ENCODE peak calls at places on chromosomes 16 and 17, in nine cellular contexts. One of them, this sample, is unnamed.

GRCh38 chr16:50697881-50698767 is 4.7 kb downstream of the NOD2 start:
- DNase-seq in RPMI8226: peak
- DNase-seq in activated T-helper 1 cell treated with anti-CD3 and anti-CD28 coated beads, Interleukin-2, amount 50 U/mL, for 16 hours: no peak
- DNase-seq in H9: no peak
- DNase-seq in MM.1S: peak
- DNase-seq in A172: peak
- DNase-seq in stimulated activated CD8-positive, alpha-beta memory T cell treated with anti-CD3 and anti-CD28 coated beads, Interleukin-7, amount 100 ng/mL, for 24 hours: no peak
- DNase-seq in left colon: no peak
- DNase-seq in NCI-H2107: no peak
- DNase-seq in this sample: no peak

GRCh38 chr17:48618366-48618896 is 3.3 kb upstream of the HOXB8 start:
- DNase-seq in RPMI8226: peak
- DNase-seq in activated T-helper 1 cell treated with anti-CD3 and anti-CD28 coated beads, Interleukin-2, amount 50 U/mL, for 16 hours: peak
- DNase-seq in H9: peak
- DNase-seq in MM.1S: peak
- DNase-seq in A172: peak
- DNase-seq in stimulated activated CD8-positive, alpha-beta memory T cell treated with anti-CD3 and anti-CD28 coated beads, Interleukin-7, amount 100 ng/mL, for 24 hours: peak
- DNase-seq in left colon: peak
- DNase-seq in NCI-H2107: peak
- DNase-seq in this sample: peak

GRCh38 chr17:76388966-76389888 is 4.8 kb downstream of the SPHK1 start:
- DNase-seq in RPMI8226: no peak
- DNase-seq in activated T-helper 1 cell treated with anti-CD3 and anti-CD28 coated beads, Interleukin-2, amount 50 U/mL, for 16 hours: no peak
- DNase-seq in H9: peak
- DNase-seq in MM.1S: no peak
- DNase-seq in A172: no peak
- DNase-seq in stimulated activated CD8-positive, alpha-beta memory T cell treated with anti-CD3 and anti-CD28 coated beads, Interleukin-7, amount 100 ng/mL, for 24 hours: no peak
- DNase-seq in left colon: no peak
- DNase-seq in NCI-H2107: no peak
- DNase-seq in this sample: no peak

GRCh38 chr16:8905168-8905762 is 23.1 kb downstream of the LITAFD start:
- DNase-seq in RPMI8226: no peak
- DNase-seq in activated T-helper 1 cell treated with anti-CD3 and anti-CD28 coated beads, Interleukin-2, amount 50 U/mL, for 16 hours: no peak
- DNase-seq in H9: no peak
- DNase-seq in MM.1S: peak
- DNase-seq in A172: peak
- DNase-seq in stimulated activated CD8-positive, alpha-beta memory T cell treated with anti-CD3 and anti-CD28 coated beads, Interleukin-7, amount 100 ng/mL, for 24 hours: no peak
- DNase-seq in left colon: no peak
- DNase-seq in NCI-H2107: no peak
- DNase-seq in this sample: no peak

GRCh38 chr17:80842456-80843053 is 149.1 kb upstream of the CHMP6 start:
- DNase-seq in RPMI8226: no peak
- DNase-seq in activated T-helper 1 cell treated with anti-CD3 and anti-CD28 coated beads, Interleukin-2, amount 50 U/mL, for 16 hours: no peak
- DNase-seq in H9: no peak
- DNase-seq in MM.1S: no peak
- DNase-seq in A172: no peak
- DNase-seq in stimulated activated CD8-positive, alpha-beta memory T cell treated with anti-CD3 and anti-CD28 coated beads, Interleukin-7, amount 100 ng/mL, for 24 hours: no peak
- DNase-seq in left colon: no peak
- DNase-seq in NCI-H2107: no peak
- DNase-seq in this sample: no peak

GRCh38 chr17:30336369-30337171 is 2.7 kb upstream of the TMIGD1 start:
- DNase-seq in RPMI8226: peak
- DNase-seq in activated T-helper 1 cell treated with anti-CD3 and anti-CD28 coated beads, Interleukin-2, amount 50 U/mL, for 16 hours: no peak
- DNase-seq in H9: peak
- DNase-seq in MM.1S: peak
- DNase-seq in A172: peak
- DNase-seq in stimulated activated CD8-positive, alpha-beta memory T cell treated with anti-CD3 and anti-CD28 coated beads, Interleukin-7, amount 100 ng/mL, for 24 hours: no peak
- DNase-seq in left colon: peak
- DNase-seq in NCI-H2107: no peak
- DNase-seq in this sample: peak

GRCh38 chr16:73872856-73873255 is 423.8 kb upstream of the PSMD7 start:
- DNase-seq in RPMI8226: no peak
- DNase-seq in activated T-helper 1 cell treated with anti-CD3 and anti-CD28 coated beads, Interleukin-2, amount 50 U/mL, for 16 hours: no peak
- DNase-seq in H9: no peak
- DNase-seq in MM.1S: no peak
- DNase-seq in A172: no peak
- DNase-seq in stimulated activated CD8-positive, alpha-beta memory T cell treated with anti-CD3 and anti-CD28 coated beads, Interleukin-7, amount 100 ng/mL, for 24 hours: no peak
- DNase-seq in left colon: no peak
- DNase-seq in NCI-H2107: no peak
- DNase-seq in this sample: no peak

GRCh38 chr17:65054602-65055001 is 1.9 kb downstream of the GNA13 start:
- DNase-seq in RPMI8226: peak
- DNase-seq in activated T-helper 1 cell treated with anti-CD3 and anti-CD28 coated beads, Interleukin-2, amount 50 U/mL, for 16 hours: no peak
- DNase-seq in H9: no peak
- DNase-seq in MM.1S: no peak
- DNase-seq in A172: no peak
- DNase-seq in stimulated activated CD8-positive, alpha-beta memory T cell treated with anti-CD3 and anti-CD28 coated beads, Interleukin-7, amount 100 ng/mL, for 24 hours: no peak
- DNase-seq in left colon: no peak
- DNase-seq in NCI-H2107: no peak
- DNase-seq in this sample: no peak

GRCh38 chr16:63461248-63461841 is 1425.1 kb upstream of the CDH8 start:
- DNase-seq in RPMI8226: peak
- DNase-seq in activated T-helper 1 cell treated with anti-CD3 and anti-CD28 coated beads, Interleukin-2, amount 50 U/mL, for 16 hours: no peak
- DNase-seq in H9: peak
- DNase-seq in MM.1S: peak
- DNase-seq in A172: peak
- DNase-seq in stimulated activated CD8-positive, alpha-beta memory T cell treated with anti-CD3 and anti-CD28 coated beads, Interleukin-7, amount 100 ng/mL, for 24 hours: no peak
- DNase-seq in left colon: peak
- DNase-seq in NCI-H2107: no peak
- DNase-seq in this sample: no peak

GRCh38 chr16:80664226-80664625 is 123.4 kb downstream of the DYNLRB2 start:
- DNase-seq in RPMI8226: no peak
- DNase-seq in activated T-helper 1 cell treated with anti-CD3 and anti-CD28 coated beads, Interleukin-2, amount 50 U/mL, for 16 hours: no peak
- DNase-seq in H9: no peak
- DNase-seq in MM.1S: no peak
- DNase-seq in A172: no peak
- DNase-seq in stimulated activated CD8-positive, alpha-beta memory T cell treated with anti-CD3 and anti-CD28 coated beads, Interleukin-7, amount 100 ng/mL, for 24 hours: no peak
- DNase-seq in left colon: no peak
- DNase-seq in NCI-H2107: no peak
- DNase-seq in this sample: no peak

GRCh38 chr16:66937725-66938337 is 2.5 kb downstream of the CES2 start:
- DNase-seq in RPMI8226: no peak
- DNase-seq in activated T-helper 1 cell treated with anti-CD3 and anti-CD28 coated beads, Interleukin-2, amount 50 U/mL, for 16 hours: no peak
- DNase-seq in H9: no peak
- DNase-seq in MM.1S: no peak
- DNase-seq in A172: no peak
- DNase-seq in stimulated activated CD8-positive, alpha-beta memory T cell treated with anti-CD3 and anti-CD28 coated beads, Interleukin-7, amount 100 ng/mL, for 24 hours: no peak
- DNase-seq in left colon: no peak
- DNase-seq in NCI-H2107: no peak
- DNase-seq in this sample: no peak

GRCh38 chr16:5925850-5926249 is 828.3 kb upstream of the EEF2KMT start:
- DNase-seq in RPMI8226: no peak
- DNase-seq in activated T-helper 1 cell treated with anti-CD3 and anti-CD28 coated beads, Interleukin-2, amount 50 U/mL, for 16 hours: no peak
- DNase-seq in H9: peak
- DNase-seq in MM.1S: no peak
- DNase-seq in A172: no peak
- DNase-seq in stimulated activated CD8-positive, alpha-beta memory T cell treated with anti-CD3 and anti-CD28 coated beads, Interleukin-7, amount 100 ng/mL, for 24 hours: no peak
- DNase-seq in left colon: no peak
- DNase-seq in NCI-H2107: no peak
- DNase-seq in this sample: no peak

GRCh38 chr16:4411684-4412083 is 4.7 kb downstream of the CORO7 start:
- DNase-seq in RPMI8226: no peak
- DNase-seq in activated T-helper 1 cell treated with anti-CD3 and anti-CD28 coated beads, Interleukin-2, amount 50 U/mL, for 16 hours: no peak
- DNase-seq in H9: no peak
- DNase-seq in MM.1S: no peak
- DNase-seq in A172: no peak
- DNase-seq in stimulated activated CD8-positive, alpha-beta memory T cell treated with anti-CD3 and anti-CD28 coated beads, Interleukin-7, amount 100 ng/mL, for 24 hours: no peak
- DNase-seq in left colon: no peak
- DNase-seq in NCI-H2107: no peak
- DNase-seq in this sample: no peak

GRCh38 chr16:84985079-84986065 is 26.0 kb downstream of the ZDHHC7 start:
- DNase-seq in RPMI8226: no peak
- DNase-seq in activated T-helper 1 cell treated with anti-CD3 and anti-CD28 coated beads, Interleukin-2, amount 50 U/mL, for 16 hours: no peak
- DNase-seq in H9: no peak
- DNase-seq in MM.1S: no peak
- DNase-seq in A172: peak
- DNase-seq in stimulated activated CD8-positive, alpha-beta memory T cell treated with anti-CD3 and anti-CD28 coated beads, Interleukin-7, amount 100 ng/mL, for 24 hours: no peak
- DNase-seq in left colon: no peak
- DNase-seq in NCI-H2107: no peak
- DNase-seq in this sample: no peak

GRCh38 chr16:58018803-58019202 is 6.8 kb upstream of the MMP15 start:
- DNase-seq in RPMI8226: no peak
- DNase-seq in activated T-helper 1 cell treated with anti-CD3 and anti-CD28 coated beads, Interleukin-2, amount 50 U/mL, for 16 hours: no peak
- DNase-seq in H9: peak
- DNase-seq in MM.1S: no peak
- DNase-seq in A172: no peak
- DNase-seq in stimulated activated CD8-positive, alpha-beta memory T cell treated with anti-CD3 and anti-CD28 coated beads, Interleukin-7, amount 100 ng/mL, for 24 hours: no peak
- DNase-seq in left colon: no peak
- DNase-seq in NCI-H2107: no peak
- DNase-seq in this sample: no peak

GRCh38 chr17:81069084-81069645 is 34.2 kb downstream of the BAIAP2 start:
- DNase-seq in RPMI8226: no peak
- DNase-seq in activated T-helper 1 cell treated with anti-CD3 and anti-CD28 coated beads, Interleukin-2, amount 50 U/mL, for 16 hours: no peak
- DNase-seq in H9: no peak
- DNase-seq in MM.1S: no peak
- DNase-seq in A172: no peak
- DNase-seq in stimulated activated CD8-positive, alpha-beta memory T cell treated with anti-CD3 and anti-CD28 coated beads, Interleukin-7, amount 100 ng/mL, for 24 hours: no peak
- DNase-seq in left colon: no peak
- DNase-seq in NCI-H2107: no peak
- DNase-seq in this sample: no peak

GRCh38 chr16:8971416-8971815 is 7.7 kb upstream of the USP7 start:
- DNase-seq in RPMI8226: no peak
- DNase-seq in activated T-helper 1 cell treated with anti-CD3 and anti-CD28 coated beads, Interleukin-2, amount 50 U/mL, for 16 hours: no peak
- DNase-seq in H9: no peak
- DNase-seq in MM.1S: no peak
- DNase-seq in A172: no peak
- DNase-seq in stimulated activated CD8-positive, alpha-beta memory T cell treated with anti-CD3 and anti-CD28 coated beads, Interleukin-7, amount 100 ng/mL, for 24 hours: no peak
- DNase-seq in left colon: no peak
- DNase-seq in NCI-H2107: no peak
- DNase-seq in this sample: no peak

GRCh38 chr17:19376799-19377198 is 1.5 kb upstream of the MAPK7 start:
- DNase-seq in RPMI8226: no peak
- DNase-seq in activated T-helper 1 cell treated with anti-CD3 and anti-CD28 coated beads, Interleukin-2, amount 50 U/mL, for 16 hours: no peak
- DNase-seq in H9: no peak
- DNase-seq in MM.1S: peak
- DNase-seq in A172: no peak
- DNase-seq in stimulated activated CD8-positive, alpha-beta memory T cell treated with anti-CD3 and anti-CD28 coated beads, Interleukin-7, amount 100 ng/mL, for 24 hours: no peak
- DNase-seq in left colon: no peak
- DNase-seq in NCI-H2107: no peak
- DNase-seq in this sample: no peak

GRCh38 chr16:58679763-58680162 is 4.8 kb downstream of the SLC38A7 start:
- DNase-seq in RPMI8226: no peak
- DNase-seq in activated T-helper 1 cell treated with anti-CD3 and anti-CD28 coated beads, Interleukin-2, amount 50 U/mL, for 16 hours: no peak
- DNase-seq in H9: no peak
- DNase-seq in MM.1S: no peak
- DNase-seq in A172: no peak
- DNase-seq in stimulated activated CD8-positive, alpha-beta memory T cell treated with anti-CD3 and anti-CD28 coated beads, Interleukin-7, amount 100 ng/mL, for 24 hours: no peak
- DNase-seq in left colon: no peak
- DNase-seq in NCI-H2107: no peak
- DNase-seq in this sample: no peak

GRCh38 chr17:57935833-57936807 is 19.1 kb downstream of the CUEDC1 start:
- DNase-seq in RPMI8226: no peak
- DNase-seq in activated T-helper 1 cell treated with anti-CD3 and anti-CD28 coated beads, Interleukin-2, amount 50 U/mL, for 16 hours: no peak
- DNase-seq in H9: peak
- DNase-seq in MM.1S: no peak
- DNase-seq in A172: peak
- DNase-seq in stimulated activated CD8-positive, alpha-beta memory T cell treated with anti-CD3 and anti-CD28 coated beads, Interleukin-7, amount 100 ng/mL, for 24 hours: no peak
- DNase-seq in left colon: no peak
- DNase-seq in NCI-H2107: no peak
- DNase-seq in this sample: no peak

GRCh38 chr17:32496348-32497078 is 9.7 kb downstream of the CDK5R1 start:
- DNase-seq in RPMI8226: no peak
- DNase-seq in activated T-helper 1 cell treated with anti-CD3 and anti-CD28 coated beads, Interleukin-2, amount 50 U/mL, for 16 hours: no peak
- DNase-seq in H9: no peak
- DNase-seq in MM.1S: no peak
- DNase-seq in A172: peak
- DNase-seq in stimulated activated CD8-positive, alpha-beta memory T cell treated with anti-CD3 and anti-CD28 coated beads, Interleukin-7, amount 100 ng/mL, for 24 hours: no peak
- DNase-seq in left colon: no peak
- DNase-seq in NCI-H2107: no peak
- DNase-seq in this sample: no peak

GRCh38 chr17:82294086-82294773 is 20.7 kb upstream of the CSNK1D start:
- DNase-seq in RPMI8226: no peak
- DNase-seq in activated T-helper 1 cell treated with anti-CD3 and anti-CD28 coated beads, Interleukin-2, amount 50 U/mL, for 16 hours: no peak
- DNase-seq in H9: no peak
- DNase-seq in MM.1S: no peak
- DNase-seq in A172: no peak
- DNase-seq in stimulated activated CD8-positive, alpha-beta memory T cell treated with anti-CD3 and anti-CD28 coated beads, Interleukin-7, amount 100 ng/mL, for 24 hours: no peak
- DNase-seq in left colon: no peak
- DNase-seq in NCI-H2107: no peak
- DNase-seq in this sample: no peak

GRCh38 chr16:85170066-85171003 is 58.1 kb upstream of the CIBAR2 start:
- DNase-seq in RPMI8226: peak
- DNase-seq in activated T-helper 1 cell treated with anti-CD3 and anti-CD28 coated beads, Interleukin-2, amount 50 U/mL, for 16 hours: no peak
- DNase-seq in H9: no peak
- DNase-seq in MM.1S: no peak
- DNase-seq in A172: no peak
- DNase-seq in stimulated activated CD8-positive, alpha-beta memory T cell treated with anti-CD3 and anti-CD28 coated beads, Interleukin-7, amount 100 ng/mL, for 24 hours: no peak
- DNase-seq in left colon: no peak
- DNase-seq in NCI-H2107: no peak
- DNase-seq in this sample: no peak

GRCh38 chr16:84228321-84228838 is 11.4 kb downstream of the KCNG4 start:
- DNase-seq in RPMI8226: peak
- DNase-seq in activated T-helper 1 cell treated with anti-CD3 and anti-CD28 coated beads, Interleukin-2, amount 50 U/mL, for 16 hours: no peak
- DNase-seq in H9: peak
- DNase-seq in MM.1S: no peak
- DNase-seq in A172: peak
- DNase-seq in stimulated activated CD8-positive, alpha-beta memory T cell treated with anti-CD3 and anti-CD28 coated beads, Interleukin-7, amount 100 ng/mL, for 24 hours: no peak
- DNase-seq in left colon: peak
- DNase-seq in NCI-H2107: no peak
- DNase-seq in this sample: no peak

GRCh38 chr16:47613251-47613650 is 152.1 kb downstream of the PHKB start:
- DNase-seq in RPMI8226: no peak
- DNase-seq in activated T-helper 1 cell treated with anti-CD3 and anti-CD28 coated beads, Interleukin-2, amount 50 U/mL, for 16 hours: no peak
- DNase-seq in H9: no peak
- DNase-seq in MM.1S: no peak
- DNase-seq in A172: no peak
- DNase-seq in stimulated activated CD8-positive, alpha-beta memory T cell treated with anti-CD3 and anti-CD28 coated beads, Interleukin-7, amount 100 ng/mL, for 24 hours: no peak
- DNase-seq in left colon: no peak
- DNase-seq in NCI-H2107: no peak
- DNase-seq in this sample: no peak

GRCh38 chr16:66274335-66275110 is 92.0 kb upstream of the CDH5 start:
- DNase-seq in RPMI8226: peak
- DNase-seq in activated T-helper 1 cell treated with anti-CD3 and anti-CD28 coated beads, Interleukin-2, amount 50 U/mL, for 16 hours: no peak
- DNase-seq in H9: peak
- DNase-seq in MM.1S: peak
- DNase-seq in A172: peak
- DNase-seq in stimulated activated CD8-positive, alpha-beta memory T cell treated with anti-CD3 and anti-CD28 coated beads, Interleukin-7, amount 100 ng/mL, for 24 hours: no peak
- DNase-seq in left colon: no peak
- DNase-seq in NCI-H2107: no peak
- DNase-seq in this sample: no peak

GRCh38 chr17:57515662-57516211 is 229.4 kb downstream of the CCDC182 start:
- DNase-seq in RPMI8226: no peak
- DNase-seq in activated T-helper 1 cell treated with anti-CD3 and anti-CD28 coated beads, Interleukin-2, amount 50 U/mL, for 16 hours: no peak
- DNase-seq in H9: no peak
- DNase-seq in MM.1S: no peak
- DNase-seq in A172: no peak
- DNase-seq in stimulated activated CD8-positive, alpha-beta memory T cell treated with anti-CD3 and anti-CD28 coated beads, Interleukin-7, amount 100 ng/mL, for 24 hours: no peak
- DNase-seq in left colon: no peak
- DNase-seq in NCI-H2107: no peak
- DNase-seq in this sample: no peak

GRCh38 chr17:43695968-43696865 is 34.5 kb upstream of the MEOX1 start:
- DNase-seq in RPMI8226: no peak
- DNase-seq in activated T-helper 1 cell treated with anti-CD3 and anti-CD28 coated beads, Interleukin-2, amount 50 U/mL, for 16 hours: no peak
- DNase-seq in H9: peak
- DNase-seq in MM.1S: no peak
- DNase-seq in A172: peak
- DNase-seq in stimulated activated CD8-positive, alpha-beta memory T cell treated with anti-CD3 and anti-CD28 coated beads, Interleukin-7, amount 100 ng/mL, for 24 hours: no peak
- DNase-seq in left colon: no peak
- DNase-seq in NCI-H2107: no peak
- DNase-seq in this sample: no peak